ENCODE peak calls at places on chromosomes 3 and 15, in four cellular contexts. One of them, this sample, is unnamed.

GRCh38 chr3:127349501-127350171 is 61.8 kb upstream of the PRR20G start:
- DNase-seq in Peyer's patch: no peak
- DNase-seq in HCT116: no peak
- DNase-seq in lower lobe of right lung: no peak
- DNase-seq in this sample: no peak

GRCh38 chr3:127256872-127257271 is 31.0 kb downstream of the PRR20G start:
- DNase-seq in Peyer's patch: no peak
- DNase-seq in HCT116: no peak
- DNase-seq in lower lobe of right lung: no peak
- DNase-seq in this sample: no peak

GRCh38 chr15:101193063-101193712 is 58.7 kb downstream of the CHSY1 start:
- DNase-seq in Peyer's patch: no peak
- DNase-seq in HCT116: no peak
- DNase-seq in lower lobe of right lung: no peak
- DNase-seq in this sample: no peak

GRCh38 chr3:194687638-194688206 is 2.0 kb downstream of the FAM43A start:
- DNase-seq in Peyer's patch: peak; percentile 78
- DNase-seq in HCT116: no peak
- DNase-seq in lower lobe of right lung: peak; percentile 86
- DNase-seq in this sample: peak; percentile 77

GRCh38 chr15:42364529-42364928 is 5.2 kb downstream of the CAPN3 start:
- DNase-seq in Peyer's patch: no peak
- DNase-seq in HCT116: no peak
- DNase-seq in lower lobe of right lung: no peak
- DNase-seq in this sample: no peak

GRCh38 chr15:62124176-62124952 is 40.7 kb downstream of the C2CD4B start:
- DNase-seq in Peyer's patch: no peak
- DNase-seq in HCT116: no peak
- DNase-seq in lower lobe of right lung: no peak
- DNase-seq in this sample: peak; percentile 32

GRCh38 chr3:171704814-171705213 is 105.5 kb downstream of the PLD1 start:
- DNase-seq in Peyer's patch: no peak
- DNase-seq in HCT116: no peak
- DNase-seq in lower lobe of right lung: no peak
- DNase-seq in this sample: no peak

GRCh38 chr15:28876131-28876844 is 9.5 kb upstream of the APBA2 start:
- DNase-seq in Peyer's patch: no peak
- DNase-seq in HCT116: no peak
- DNase-seq in lower lobe of right lung: no peak
- DNase-seq in this sample: no peak

GRCh38 chr15:93070136-93070535 is 18.9 kb downstream of the RGMA start:
- DNase-seq in Peyer's patch: no peak
- DNase-seq in HCT116: no peak
- DNase-seq in lower lobe of right lung: no peak
- DNase-seq in this sample: no peak

GRCh38 chr3:156456771-156457224 is 98.1 kb downstream of the SSR3 start:
- DNase-seq in Peyer's patch: no peak
- DNase-seq in HCT116: no peak
- DNase-seq in lower lobe of right lung: no peak
- DNase-seq in this sample: no peak

GRCh38 chr3:73228000-73228399 is 166.5 kb downstream of the EBLN2 start:
- DNase-seq in Peyer's patch: no peak
- DNase-seq in HCT116: no peak
- DNase-seq in lower lobe of right lung: no peak
- DNase-seq in this sample: no peak

GRCh38 chr15:68818671-68819450 is 1.8 kb downstream of the ANP32A start:
- DNase-seq in Peyer's patch: peak; percentile 72
- DNase-seq in HCT116: no peak
- DNase-seq in lower lobe of right lung: peak; percentile 82
- DNase-seq in this sample: peak; percentile 45

GRCh38 chr3:78050276-78051080 is 1010.6 kb downstream of the ROBO2 start:
- DNase-seq in Peyer's patch: no peak
- DNase-seq in HCT116: no peak
- DNase-seq in lower lobe of right lung: no peak
- DNase-seq in this sample: no peak

GRCh38 chr3:195692781-195693427 is 27.9 kb upstream of the MUC20 start:
- DNase-seq in Peyer's patch: peak; percentile 34
- DNase-seq in HCT116: no peak
- DNase-seq in lower lobe of right lung: no peak
- DNase-seq in this sample: no peak

GRCh38 chr3:12875857-12876451 is 34.6 kb upstream of the RPL32 start:
- DNase-seq in Peyer's patch: no peak
- DNase-seq in HCT116: no peak
- DNase-seq in lower lobe of right lung: peak; percentile 68
- DNase-seq in this sample: no peak

GRCh38 chr15:70111203-70112017 is 13.7 kb upstream of the TLE3 start:
- DNase-seq in Peyer's patch: peak; percentile 68
- DNase-seq in HCT116: peak; percentile 67
- DNase-seq in lower lobe of right lung: no peak
- DNase-seq in this sample: no peak

GRCh38 chr15:89855948-89856347 is 37.8 kb downstream of the AP3S2 start:
- DNase-seq in Peyer's patch: no peak
- DNase-seq in HCT116: no peak
- DNase-seq in lower lobe of right lung: no peak
- DNase-seq in this sample: no peak

GRCh38 chr15:89851665-89852341 is 37.2 kb upstream of the ANPEP start:
- DNase-seq in Peyer's patch: no peak
- DNase-seq in HCT116: no peak
- DNase-seq in lower lobe of right lung: no peak
- DNase-seq in this sample: no peak

GRCh38 chr15:89857673-89858072 is 36.1 kb downstream of the AP3S2 start:
- DNase-seq in Peyer's patch: no peak
- DNase-seq in HCT116: no peak
- DNase-seq in lower lobe of right lung: no peak
- DNase-seq in this sample: no peak

GRCh38 chr15:89847101-89847500 is 32.4 kb upstream of the ANPEP start:
- DNase-seq in Peyer's patch: no peak
- DNase-seq in HCT116: no peak
- DNase-seq in lower lobe of right lung: no peak
- DNase-seq in this sample: no peak

DNA sequence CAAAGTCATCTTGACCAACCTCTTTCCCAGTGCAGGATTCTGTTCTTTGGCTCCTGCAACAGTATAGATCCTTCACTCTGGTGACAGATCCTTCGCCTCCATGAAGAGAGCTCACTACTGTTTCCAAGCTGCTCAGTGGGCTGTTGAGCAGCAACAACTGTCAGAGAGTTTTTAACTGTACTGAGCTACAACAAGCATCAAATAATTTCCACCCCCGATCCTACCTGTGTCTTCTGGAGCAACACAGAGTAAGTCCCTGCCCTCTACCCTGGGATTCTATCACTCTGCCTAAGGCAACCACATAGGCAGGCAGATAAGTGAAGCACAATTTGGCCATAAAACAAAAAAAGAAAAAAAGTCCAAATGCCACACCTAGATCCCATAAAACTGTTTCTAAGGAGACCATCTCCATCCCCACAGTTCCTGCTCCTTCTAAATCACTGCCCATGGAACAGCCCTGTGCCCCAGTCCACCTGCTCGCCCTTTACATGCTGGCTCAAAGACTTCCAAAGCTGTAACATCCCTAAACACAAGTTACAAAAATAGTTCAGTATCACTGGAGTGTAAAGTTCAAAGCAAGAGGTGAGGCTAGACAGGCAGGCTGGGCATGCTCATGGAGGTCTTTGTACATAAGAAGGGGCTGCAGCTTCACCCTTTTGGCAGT is 37.8 kb upstream of the ANPEP start:
- DNase-seq in Peyer's patch: no peak
- DNase-seq in HCT116: no peak
- DNase-seq in lower lobe of right lung: no peak
- DNase-seq in this sample: no peak
- H3K4me3 ChIP-seq in Peyer's patch: no peak overlapping the region
- H3K4me3 ChIP-seq in HCT116: no peak overlapping the region
- H3K4me3 ChIP-seq in lower lobe of right lung: no peak overlapping the region
- H3K4me3 ChIP-seq in this sample: no peak overlapping the region

GRCh38 chr3:57160731-57161086 is 4.4 kb downstream of the IL17RD start:
- DNase-seq in Peyer's patch: no peak
- DNase-seq in HCT116: no peak
- DNase-seq in lower lobe of right lung: no peak
- DNase-seq in this sample: no peak
- H3K27me3 ChIP-seq in Peyer's patch: no peaks in the 10 kb centered on the region
- H3K27me3 ChIP-seq in HCT116: no peaks in the 10 kb centered on the region
- H3K27me3 ChIP-seq in lower lobe of right lung: peaks cover 18% of the 10 kb centered on the region
- H3K27me3 ChIP-seq in this sample: peaks cover 10% of the 10 kb centered on the region

GRCh38 chr3:39127296-39127906 is 19.9 kb downstream of the TTC21A start:
- DNase-seq in Peyer's patch: no peak
- DNase-seq in HCT116: no peak
- DNase-seq in lower lobe of right lung: no peak
- DNase-seq in this sample: no peak
- H3K4me3 ChIP-seq in Peyer's patch: no peak overlapping the region
- H3K4me3 ChIP-seq in HCT116: no peak overlapping the region
- H3K4me3 ChIP-seq in lower lobe of right lung: no peak overlapping the region
- H3K4me3 ChIP-seq in this sample: no peak overlapping the region

DNA sequence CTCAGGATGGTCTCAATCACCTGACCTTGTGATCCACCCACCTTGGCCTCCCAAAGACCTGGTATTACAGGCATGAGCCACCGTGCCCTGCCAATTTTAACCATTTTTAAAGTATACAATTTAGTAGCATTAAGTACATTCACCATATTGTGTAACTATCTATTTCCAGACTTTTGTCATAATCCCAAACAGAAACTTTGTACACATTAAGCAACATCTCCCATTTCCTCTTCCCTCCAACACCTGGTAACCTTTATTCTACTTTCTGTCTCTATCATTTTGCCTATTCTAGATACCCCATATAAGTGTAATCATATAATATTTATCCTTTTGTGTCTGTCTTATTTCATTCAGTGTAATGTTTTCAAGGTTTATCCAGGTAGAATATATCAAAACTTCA is 8.9 kb upstream of the MYLK start:
- DNase-seq in Peyer's patch: no peak
- DNase-seq in HCT116: no peak
- DNase-seq in lower lobe of right lung: no peak
- DNase-seq in this sample: no peak
- H3K27me3 ChIP-seq in Peyer's patch: no peaks in the 10 kb centered on the region
- H3K27me3 ChIP-seq in HCT116: no peaks in the 10 kb centered on the region
- H3K27me3 ChIP-seq in lower lobe of right lung: no peaks in the 10 kb centered on the region
- H3K27me3 ChIP-seq in this sample: no peaks in the 10 kb centered on the region

GRCh38 chr3:44624696-44625528 is at the start of gene ZNF197:
- DNase-seq in Peyer's patch: peak; percentile 87
- DNase-seq in HCT116: peak; percentile 90
- DNase-seq in lower lobe of right lung: peak; percentile 90
- DNase-seq in this sample: peak; percentile 44
- H3K4me3 ChIP-seq in Peyer's patch: peak within 1 kb of the TSS; percentile 83
- H3K4me3 ChIP-seq in HCT116: peak within 1 kb of the TSS; percentile 90
- H3K4me3 ChIP-seq in lower lobe of right lung: peak within 1 kb of the TSS; percentile 96
- H3K4me3 ChIP-seq in this sample: peak within 1 kb of the TSS; percentile 47

GRCh38 chr15:45129651-45130129 is at the start of the genes DUOX1 and DUOXA1:
- DNase-seq in Peyer's patch: peak; percentile 74
- DNase-seq in HCT116: peak; percentile 16
- DNase-seq in lower lobe of right lung: peak; percentile 87
- DNase-seq in this sample: no peak

GRCh38 chr15:45128971-45129639 is 574 bp downstream of the DUOXA1 start:
- DNase-seq in Peyer's patch: peak; percentile 41
- DNase-seq in HCT116: no peak
- DNase-seq in lower lobe of right lung: peak; percentile 64
- DNase-seq in this sample: no peak

GRCh38 chr15:45132844-45133560 is 3.2 kb downstream of the DUOX1 start:
- DNase-seq in Peyer's patch: no peak
- DNase-seq in HCT116: no peak
- DNase-seq in lower lobe of right lung: no peak
- DNase-seq in this sample: no peak

GRCh38 chr15:45131510-45131909 is 1.7 kb downstream of the DUOX1 start:
- DNase-seq in Peyer's patch: no peak
- DNase-seq in HCT116: no peak
- DNase-seq in lower lobe of right lung: peak; percentile 62
- DNase-seq in this sample: no peak

DNA sequence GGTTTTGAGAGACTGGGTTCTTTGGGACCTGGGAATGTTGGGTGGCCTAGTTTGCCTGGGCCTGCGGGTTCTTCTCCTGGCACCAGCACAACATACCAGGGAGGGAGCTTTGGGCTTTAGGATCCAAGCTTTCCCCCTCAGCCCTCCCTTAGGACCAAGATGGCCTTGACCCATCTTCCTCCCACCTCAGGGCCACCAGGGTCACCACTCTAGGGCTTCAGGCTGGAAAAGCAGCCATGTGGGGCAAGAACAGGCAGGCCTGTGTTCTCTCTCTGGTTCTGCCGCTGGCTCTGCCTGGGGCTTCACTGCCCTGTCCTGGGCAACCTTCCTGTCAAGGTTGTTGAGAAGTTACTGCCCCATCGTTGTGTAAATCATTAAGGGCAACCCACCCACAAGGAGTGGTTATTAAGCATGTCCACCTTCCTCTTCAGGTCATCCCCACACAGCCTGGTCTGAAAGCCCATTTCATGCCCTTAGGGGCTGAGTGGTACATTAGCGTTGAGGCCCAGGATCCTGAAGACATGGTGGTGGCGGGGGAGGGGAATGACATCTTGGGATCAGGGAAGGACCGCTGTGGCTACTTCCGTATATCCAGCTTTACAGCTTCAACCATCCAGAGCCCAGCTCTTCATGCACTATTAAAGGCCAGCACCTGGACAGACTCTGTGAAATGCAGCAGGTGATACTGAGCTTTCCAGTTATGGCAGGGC is 652 bp downstream of the DUOX1 start:
- DNase-seq in Peyer's patch: peak; percentile 7
- DNase-seq in HCT116: no peak
- DNase-seq in lower lobe of right lung: no peak
- DNase-seq in this sample: no peak
- H3K27me3 ChIP-seq in Peyer's patch: no peaks in the 10 kb centered on the region
- H3K27me3 ChIP-seq in HCT116: no peaks in the 10 kb centered on the region
- H3K27me3 ChIP-seq in lower lobe of right lung: peaks cover 57% of the 10 kb centered on the region
- H3K27me3 ChIP-seq in this sample: peaks cover 39% of the 10 kb centered on the region

GRCh38 chr3:147423601-147424324 is 14.6 kb downstream of the ZIC1 start:
- DNase-seq in Peyer's patch: no peak
- DNase-seq in HCT116: no peak
- DNase-seq in lower lobe of right lung: no peak
- DNase-seq in this sample: no peak
- H3K4me3 ChIP-seq in Peyer's patch: no peak overlapping the region
- H3K4me3 ChIP-seq in HCT116: no peak overlapping the region
- H3K4me3 ChIP-seq in lower lobe of right lung: no peak overlapping the region
- H3K4me3 ChIP-seq in this sample: no peak overlapping the region

GRCh38 chr15:74135041-74135565 is 4.7 kb downstream of the ISLR2 start:
- DNase-seq in Peyer's patch: no peak
- DNase-seq in HCT116: no peak
- DNase-seq in lower lobe of right lung: no peak
- DNase-seq in this sample: no peak
- H3K27me3 ChIP-seq in Peyer's patch: no peaks in the 10 kb centered on the region
- H3K27me3 ChIP-seq in HCT116: no peaks in the 10 kb centered on the region
- H3K27me3 ChIP-seq in lower lobe of right lung: peaks cover 86% of the 10 kb centered on the region
- H3K27me3 ChIP-seq in this sample: peaks cover 47% of the 10 kb centered on the region

DNA sequence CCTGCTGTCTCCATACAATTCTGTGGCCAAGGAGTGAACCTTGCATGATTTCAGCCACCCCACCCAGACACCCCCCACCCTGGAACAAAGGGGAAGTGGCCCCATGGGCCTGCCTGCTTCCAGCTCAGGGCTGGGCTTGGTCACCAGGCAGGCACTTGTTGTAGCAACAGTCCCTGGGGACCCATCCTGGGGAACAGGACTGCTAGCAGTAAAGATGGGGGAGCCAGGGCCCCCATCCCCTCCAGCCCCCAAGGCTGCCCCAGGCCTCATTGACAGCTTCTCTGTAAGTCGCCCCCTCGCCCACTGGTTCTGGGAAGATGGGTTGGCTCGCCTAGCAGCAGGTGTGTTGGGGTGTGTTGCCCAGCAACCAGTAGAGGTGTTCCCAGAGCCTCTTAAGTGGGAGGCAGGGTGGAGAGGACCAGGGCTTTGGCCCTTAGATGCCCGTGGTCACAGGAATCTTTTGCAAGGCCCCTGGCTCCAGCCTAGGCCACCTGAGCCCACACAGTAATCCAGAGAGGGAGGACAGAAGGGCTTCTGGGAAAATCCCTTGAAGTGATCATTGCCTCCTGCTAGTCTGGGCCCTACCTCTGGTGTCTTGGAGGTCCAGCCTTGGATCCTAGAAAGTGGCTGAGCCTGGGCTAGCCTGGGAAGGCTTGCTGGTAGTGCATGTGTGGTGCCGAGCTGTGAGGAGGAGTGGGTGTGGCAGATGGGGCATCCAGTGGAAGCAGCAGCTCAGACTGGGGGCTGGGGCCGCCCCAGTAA is 48.9 kb downstream of the CYP11A1 start:
- DNase-seq in Peyer's patch: no peak
- DNase-seq in HCT116: no peak
- DNase-seq in lower lobe of right lung: no peak
- DNase-seq in this sample: no peak
- H3K4me3 ChIP-seq in Peyer's patch: no peak overlapping the region
- H3K4me3 ChIP-seq in HCT116: no peak overlapping the region
- H3K4me3 ChIP-seq in lower lobe of right lung: no peak overlapping the region
- H3K4me3 ChIP-seq in this sample: no peak overlapping the region